ENCODE peak calls at places on chromosomes 1 and 21, in six cellular contexts. G, M, V, I, F and B are unnamed samples.

GRCh38 chr1:36962991-36963390 is 71.3 kb downstream of the GRIK3 start:
- DNase-seq in G (no peak), M (no peak), V (no peak), I (no peak), F (no peak), B (no peak)

GRCh38 chr1:76942549-76942948 is 75.3 kb downstream of the ST6GALNAC5 start:
- DNase-seq in G (no peak), M (no peak), V (no peak), I (no peak), F (no peak), B (peak; percentile 64)

GRCh38 chr1:167616521-167616920 is 13.5 kb upstream of the RCSD1 start:
- DNase-seq in G (no peak), M (no peak), V (no peak), I (no peak), F (no peak), B (no peak)

GRCh38 chr1:67952071-67952470 is 98.4 kb downstream of the DIRAS3 start:
- DNase-seq in G (no peak), M (no peak), V (no peak), I (peak; percentile 19), F (no peak), B (peak; percentile 77)

GRCh38 chr1:11802616-11802972 is 3.2 kb downstream of the MTHFR start:
- DNase-seq in G (no peak), M (no peak), V (no peak), I (no peak), F (peak; percentile 59), B (no peak)

GRCh38 chr1:119000371-119001180 is 12.4 kb upstream of the TBX15 start:
- DNase-seq in G (no peak), M (no peak), V (no peak), I (no peak), F (no peak), B (no peak)

GRCh38 chr1:94056996-94057395 is 64.0 kb downstream of the ABCA4 start:
- DNase-seq in G (no peak), M (no peak), V (no peak), I (no peak), F (no peak), B (no peak)

GRCh38 chr1:209516771-209517471 is 66.6 kb upstream of the CAMK1G start:
- DNase-seq in G (no peak), M (no peak), V (no peak), I (no peak), F (no peak), B (no peak)

GRCh38 chr1:174058639-174059038 is 36.5 kb upstream of the RC3H1 start:
- DNase-seq in G (no peak), M (no peak), V (no peak), I (no peak), F (no peak), B (peak; percentile 45)

GRCh38 chr1:157269656-157270375 is 131.6 kb upstream of the ETV3 start:
- DNase-seq in G (peak; percentile 19), M (no peak), V (no peak), I (no peak), F (no peak), B (no peak)

GRCh38 chr1:154501423-154502065 is 475 bp upstream of the TDRD10 start:
- DNase-seq in G (no peak), M (no peak), V (no peak), I (no peak), F (peak; percentile 48), B (no peak)

GRCh38 chr1:119978018-119978505 is 81.7 kb upstream of the ADAM30 start:
- DNase-seq in G (no peak), M (no peak), V (no peak), I (no peak), F (no peak), B (no peak)

GRCh38 chr1:54811739-54812655 is 10.9 kb upstream of the TTC22 start:
- DNase-seq in G (no peak), M (peak; percentile 32), V (no peak), I (no peak), F (no peak), B (no peak)

GRCh38 chr1:181090653-181091126 is 2.2 kb downstream of the IER5 start:
- DNase-seq in G (peak; percentile 42), M (peak; percentile 60), V (no peak), I (no peak), F (no peak), B (no peak)

GRCh38 chr1:212379366-212379765 is 35.3 kb downstream of the PACC1 start:
- DNase-seq in G (no peak), M (no peak), V (no peak), I (no peak), F (no peak), B (no peak)

GRCh38 chr1:214958491-214958890 is 124.0 kb upstream of the KCNK2 start:
- DNase-seq in G (no peak), M (no peak), V (no peak), I (no peak), F (no peak), B (no peak)

GRCh38 chr1:61171915-61172485 is 89.6 kb downstream of the NFIA start:
- DNase-seq in G (no peak), M (no peak), V (no peak), I (no peak), F (no peak), B (no peak)

GRCh38 chr1:87329051-87329755 is 523 bp downstream of the LMO4 start:
- DNase-seq in G (peak; percentile 62), M (peak; percentile 38), V (peak; percentile 39), I (no peak), F (peak; percentile 34), B (no peak)

GRCh38 chr1:47436979-47437517 is 796 bp upstream of the FOXD2 start:
- DNase-seq in G (no peak), M (no peak), V (peak; percentile 28), I (peak; percentile 15), F (no peak), B (no peak)

GRCh38 chr1:58699011-58699762 is 675 bp downstream of the MYSM1 start:
- DNase-seq in G (peak; percentile 31), M (no peak), V (no peak), I (peak; percentile 16), F (no peak), B (no peak)

GRCh38 chr21:43864806-43865470 is at the start of gene AGPAT3:
- DNase-seq in G (peak; percentile 66), M (no peak), V (peak; percentile 8), I (no peak), F (no peak), B (no peak)